ENCODE peak calls at places on chromosomes 2 and 18, in ten cellular contexts. K, W, S, Y, T, N, H, A, Q and F are unnamed samples.

GRCh38 chr18:44816449-44816848 is 135.8 kb downstream of the SETBP1 start:
- DNase-seq in S (no peak), W (no peak), Y (no peak), Q (no peak), A (no peak), H (no peak), N (no peak), K (no peak), T (no peak), F (no peak)

GRCh38 chr2:88637464-88637863 is 10.2 kb upstream of the EIF2AK3 start:
- DNase-seq in H (no peak), T (no peak), Q (no peak), S (no peak), Y (no peak), K (no peak), W (no peak), A (no peak), N (no peak), F (no peak)

GRCh38 chr18:58911241-58911640 is 46.6 kb downstream of the ZNF532 start:
- DNase-seq in K (no peak), W (peak; percentile 27), Q (no peak), S (no peak), A (no peak), T (no peak), H (no peak), N (no peak), Y (no peak), F (no peak)

GRCh38 chr2:18194161-18194560 is 315.7 kb downstream of the KCNS3 start:
- DNase-seq in N (no peak), K (no peak), A (no peak), Y (no peak), S (no peak), H (no peak), Q (no peak), W (no peak), T (no peak), F (no peak)

GRCh38 chr2:100427627-100428258 is 10.3 kb upstream of the CHST10 start:
- DNase-seq in A (peak; percentile 44), T (no peak), S (peak; percentile 55), W (peak; percentile 27), Y (peak; percentile 42), N (peak; percentile 31), K (peak; percentile 58), Q (peak; percentile 47), H (peak; percentile 50), F (no peak)

GRCh38 chr2:79370976-79371550 is 141.8 kb upstream of the CTNNA2 start:
- DNase-seq in W (no peak), K (no peak), Q (no peak), S (no peak), T (no peak), N (no peak), A (no peak), H (no peak), Y (no peak), F (no peak)

GRCh38 chr2:234401376-234401775 is 95.5 kb downstream of the ARL4C start:
- DNase-seq in S (no peak), H (no peak), A (no peak), N (no peak), K (no peak), Q (no peak), Y (no peak), W (no peak), T (no peak), F (no peak)

GRCh38 chr2:85854166-85854509 is 34.7 kb downstream of the ST3GAL5 start:
- DNase-seq in A (no peak), N (no peak), T (no peak), H (peak; percentile 4), W (no peak), Q (no peak), S (no peak), Y (no peak), K (no peak), F (no peak)

GRCh38 chr2:96470089-96470488 is 35.1 kb downstream of the NEURL3 start:
- DNase-seq in N (no peak), H (no peak), T (no peak), Q (no peak), A (no peak), W (no peak), Y (no peak), S (no peak), K (no peak), F (no peak)

GRCh38 chr2:216927163-216927562 is 67.3 kb upstream of the TNP1 start:
- DNase-seq in Q (no peak), H (no peak), Y (no peak), W (no peak), T (no peak), S (no peak), A (no peak), N (no peak), K (no peak), F (no peak)

GRCh38 chr18:74899554-74899953 is 301.9 kb downstream of the ZNF407 start:
- DNase-seq in T (no peak), H (no peak), S (peak; percentile 16), W (no peak), K (no peak), Q (no peak), N (peak; percentile 17), Y (peak; percentile 69), A (peak; percentile 99), F (no peak)